ENCODE peak calls at places on chromosomes 12 and 14, in five cellular contexts. O is colonic mucosa, Z is heart right ventricle, S is mammary epithelial cell, U is A549. V is an unnamed sample.

GRCh38 chr12:52686063-52686462 is 5.9 kb upstream of the KRT1 start:
- DNase-seq in Z (no peak), S (no peak), O (peak), U (no peak), V (no peak)

GRCh38 chr12:128261757-128262156 is 5.2 kb upstream of the TMEM132C start:
- DNase-seq in O (no peak), S (no peak), Z (no peak), U (no peak), V (no peak)

GRCh38 chr12:19039515-19039914 is 90.0 kb upstream of the PLEKHA5 start:
- DNase-seq in O (no peak), S (no peak), Z (no peak), U (no peak), V (no peak)

GRCh38 chr12:104865080-104865479 is 93.0 kb downstream of the SLC41A2 start:
- DNase-seq in Z (no peak), O (no peak), S (peak), U (no peak), V (no peak)

GRCh38 chr12:13008741-13009380 is 8.8 kb upstream of the HEBP1 start:
- DNase-seq in Z (no peak), S (no peak), U (no peak), O (no peak), V (no peak)

GRCh38 chr12:95790912-95791849 is 617 bp upstream of the NTN4 start:
- DNase-seq in U (peak), Z (peak), O (peak), S (peak), V (peak)

GRCh38 chr14:75439989-75440388 is 12.2 kb downstream of the JDP2 start:
- DNase-seq in S (no peak), O (no peak), Z (no peak), U (no peak), V (no peak)

GRCh38 chr14:50830932-50831703 is at the start of gene NIN:
- DNase-seq in O (peak), S (peak), U (peak), Z (peak), V (peak)

GRCh38 chr12:118537481-118537917 is 161.1 kb downstream of the SUDS3 start:
- DNase-seq in O (no peak), U (no peak), S (no peak), Z (peak), V (no peak)

GRCh38 chr12:53207042-53207441 is at the start of gene ITGB7:
- DNase-seq in O (peak), U (no peak), Z (no peak), S (no peak), V (no peak)

GRCh38 chr12:94329366-94329765 is 130.3 kb downstream of the CEP83 start:
- DNase-seq in S (no peak), U (no peak), O (no peak), Z (no peak), V (no peak)

GRCh38 chr12:67107751-67108269 is 161.3 kb upstream of the CAND1 start:
- DNase-seq in U (no peak), Z (no peak), O (no peak), S (no peak), V (no peak)

GRCh38 chr14:60214003-60214402 is 35.0 kb upstream of the PPM1A start:
- DNase-seq in S (no peak), Z (no peak), O (no peak), U (no peak), V (no peak)

GRCh38 chr12:9751204-9752144 is 9.2 kb downstream of the CD69 start:
- DNase-seq in U (peak), O (no peak), S (peak), Z (no peak), V (peak)

GRCh38 chr12:121866331-121866730 is 7.7 kb upstream of the HPD start:
- DNase-seq in Z (no peak), U (no peak), S (no peak), O (no peak), V (no peak)

GRCh38 chr14:88995437-88996198 is 171.2 kb downstream of the TTC8 start:
- DNase-seq in Z (no peak), U (peak), S (peak), O (no peak), V (peak)

GRCh38 chr12:26803552-26803951 is 29.4 kb downstream of the ITPR2 start:
- DNase-seq in O (no peak), U (no peak), S (peak), Z (no peak), V (no peak)

GRCh38 chr12:2372735-2373134 is 319.9 kb downstream of the CACNA1C start:
- DNase-seq in U (no peak), Z (peak), S (no peak), O (no peak), V (no peak)

GRCh38 chr12:45502481-45502880 is 227.0 kb upstream of the ARID2 start:
- DNase-seq in S (no peak), O (no peak), Z (no peak), U (no peak), V (no peak)

GRCh38 chr12:110704231-110704630 is 15.3 kb upstream of the HVCN1 start:
- DNase-seq in U (no peak), Z (no peak), O (no peak), S (no peak), V (no peak)

GRCh38 chr12:38541849-38542248 is 225.3 kb downstream of the ALG10B start:
- DNase-seq in O (no peak), S (no peak), U (no peak), Z (no peak), V (no peak)

GRCh38 chr12:1357171-1357570 is 237.2 kb downstream of the FBXL14 start:
- DNase-seq in O (no peak), U (no peak), Z (no peak), S (no peak), V (no peak)

GRCh38 chr12:14989790-14990189 is 16.9 kb downstream of the PDE6H start:
- DNase-seq in S (no peak), U (no peak), O (no peak), Z (no peak), V (no peak)

GRCh38 chr14:77299776-77300175 is 20.9 kb downstream of the POMT2 start:
- DNase-seq in S (no peak), U (no peak), Z (no peak), O (peak), V (no peak)

GRCh38 chr12:112340983-112341840 is 41.0 kb downstream of the HECTD4 start:
- DNase-seq in S (no peak), Z (no peak), O (no peak), U (no peak), V (no peak)

GRCh38 chr12:114011711-114012110 is 45.6 kb upstream of the RBM19 start:
- DNase-seq in U (no peak), Z (no peak), O (no peak), S (no peak), V (no peak)

GRCh38 chr12:69851976-69852375 is 26.9 kb downstream of the MYRFL start:
- DNase-seq in U (no peak), S (peak), Z (no peak), O (no peak), V (no peak)

GRCh38 chr12:93173178-93173957 is 204.4 kb upstream of the NUDT4 start:
- DNase-seq in O (no peak), S (no peak), U (no peak), Z (no peak), V (no peak)

GRCh38 chr14:91732859-91733477 is 1.1 kb upstream of the CATSPERB start:
- DNase-seq in O (no peak), Z (no peak), U (no peak), S (no peak), V (no peak)

GRCh38 chr12:122021822-122022392 is at the start of gene BCL7A:
- DNase-seq in S (peak), O (peak), Z (peak), U (peak), V (peak)

GRCh38 chr12:57134949-57135348 is 6.7 kb downstream of the LRP1 start:
- DNase-seq in U (no peak), O (no peak), S (no peak), Z (no peak), V (no peak)

GRCh38 chr14:35213143-35213788 is 78.9 kb upstream of the PSMA6 start:
- DNase-seq in U (no peak), S (peak), Z (no peak), O (no peak), V (no peak)

GRCh38 chr14:64203366-64204006 is 90.7 kb downstream of the ESR2 start:
- DNase-seq in Z (no peak), U (no peak), S (no peak), O (no peak), V (no peak)
- H3K27ac ChIP-seq in Z (no peak), U (no peak), S (no peak), O (no peak), V (no peak)

DNA sequence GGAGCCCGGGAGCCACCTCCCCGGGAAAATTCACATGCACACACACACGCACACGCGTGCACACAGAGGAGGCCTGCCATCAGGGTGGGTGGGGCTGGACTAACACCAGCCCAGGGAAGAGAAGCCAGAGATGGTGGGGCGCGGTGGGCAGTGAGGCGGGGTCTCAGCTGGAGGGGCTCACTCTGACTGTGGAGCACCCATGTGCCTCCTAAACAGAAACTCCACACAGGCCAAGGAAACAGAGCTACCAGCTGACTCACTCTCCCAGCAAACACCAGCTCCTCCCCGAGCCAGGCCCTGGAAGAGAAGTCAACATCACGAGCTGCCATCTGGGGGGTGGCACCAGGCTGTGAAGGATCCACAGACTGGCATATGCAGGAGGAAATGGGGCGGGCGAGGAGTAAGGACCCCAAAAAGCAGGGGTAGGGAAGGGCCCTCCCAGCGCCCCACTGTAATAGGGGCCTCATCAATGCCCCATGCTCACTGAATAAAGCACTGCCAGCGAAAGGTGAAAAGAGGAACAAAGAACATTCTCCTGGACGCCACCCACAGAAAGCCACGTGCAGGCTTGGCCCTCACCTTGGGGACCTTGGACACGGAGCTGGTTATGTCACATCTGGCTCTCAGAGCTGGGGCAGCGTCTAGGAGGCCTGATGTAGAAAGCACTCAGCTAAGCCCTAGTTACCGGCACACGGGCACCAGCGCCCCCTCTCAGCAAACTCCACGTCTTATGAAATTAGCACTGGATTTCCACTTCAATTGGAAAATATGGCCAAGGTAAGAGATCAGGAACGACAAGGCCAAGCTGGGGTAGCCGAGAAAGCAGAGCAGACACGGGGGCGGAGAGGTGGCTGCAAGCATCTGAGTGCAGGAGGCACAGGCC is 8.4 kb upstream of the INF2 start:
- DNase-seq in O (peak), Z (no peak), S (peak), U (peak), V (peak)
- TF ChIP-seq CTCF in O (no peak), Z (no peak), S (peak), U (peak), V (no peak)

DNA sequence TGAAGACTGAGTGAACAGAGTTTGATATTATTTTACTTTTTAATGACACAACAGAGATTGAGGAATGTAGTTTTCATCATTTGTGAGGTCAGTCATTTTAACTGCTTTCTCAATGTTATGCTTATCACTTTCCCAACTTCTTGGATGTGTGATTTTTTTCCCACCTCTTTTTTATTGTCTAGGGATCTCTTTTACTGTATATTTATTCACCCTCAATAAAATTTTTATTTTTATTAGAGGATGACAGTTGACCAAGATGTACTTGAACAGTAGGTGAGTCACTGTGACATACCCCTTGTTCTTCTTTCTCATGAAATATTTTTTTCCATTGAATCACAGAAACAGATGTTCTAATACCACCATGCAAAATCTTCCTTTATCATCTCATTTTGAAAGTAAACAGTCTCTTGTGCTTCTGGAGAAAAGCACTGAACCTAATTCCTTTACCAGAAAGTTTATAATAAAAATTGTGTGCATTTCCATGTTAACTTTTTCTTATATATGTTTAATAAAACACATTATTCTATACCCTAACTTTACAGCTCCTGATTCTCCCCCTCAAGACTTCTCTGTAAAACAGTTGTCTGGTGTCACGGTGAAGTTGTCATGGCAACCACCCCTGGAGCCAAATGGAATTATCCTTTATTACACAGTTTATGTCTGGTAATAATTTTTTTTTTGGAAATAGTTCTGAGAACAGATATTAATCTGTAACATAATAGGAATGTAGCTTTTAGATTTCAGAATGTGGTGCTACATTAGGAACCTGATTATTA is 65.9 kb downstream of the PTPRQ start:
- DNase-seq in O (no peak), S (peak), U (no peak), Z (no peak), V (no peak)
- H3K27ac ChIP-seq in O (no peak), S (no peak), U (no peak), Z (no peak), V (no peak)

DNA sequence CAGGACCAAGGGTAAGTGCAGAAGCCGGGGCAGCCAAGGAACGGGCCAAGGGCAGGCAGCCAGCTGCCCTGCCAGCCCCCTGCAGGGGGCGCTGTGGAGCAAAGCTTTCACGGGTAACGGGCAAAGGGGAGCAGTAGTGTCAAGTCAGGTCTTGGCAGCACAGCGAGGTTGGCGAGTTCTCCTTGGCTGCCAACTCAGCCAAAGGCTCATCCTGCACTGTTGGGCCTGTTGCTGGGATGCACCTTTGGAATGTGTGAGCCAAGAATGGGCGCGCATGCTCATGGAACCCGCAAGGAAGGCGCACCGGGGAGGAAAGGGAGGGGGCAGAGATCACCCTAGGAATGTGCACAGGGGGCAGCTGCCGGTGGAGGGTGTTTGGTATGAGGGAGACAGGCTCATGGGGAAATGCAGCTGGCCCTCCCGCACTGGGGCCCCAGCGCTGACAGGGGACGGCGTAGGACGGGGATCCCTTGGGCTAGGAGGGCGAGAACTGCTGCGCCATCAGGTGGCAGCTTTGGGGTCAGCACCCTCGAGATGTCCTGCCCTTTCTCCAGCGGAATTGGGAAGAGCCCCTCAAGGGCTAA is 138.0 kb downstream of the ASCL4 start:
- DNase-seq in O (peak), Z (peak), S (peak), U (peak), V (peak)
- TF ChIP-seq CTCF in O (peak), Z (peak), S (peak), U (peak), V (peak)

GRCh38 chr12:132305991-132306884 is 23.2 kb downstream of the GALNT9 start:
- DNase-seq in O (no peak), U (no peak), S (no peak), Z (peak), V (no peak)
- H3K27ac ChIP-seq in O (no peak), U (no peak), S (no peak), Z (no peak), V (peak)

DNA sequence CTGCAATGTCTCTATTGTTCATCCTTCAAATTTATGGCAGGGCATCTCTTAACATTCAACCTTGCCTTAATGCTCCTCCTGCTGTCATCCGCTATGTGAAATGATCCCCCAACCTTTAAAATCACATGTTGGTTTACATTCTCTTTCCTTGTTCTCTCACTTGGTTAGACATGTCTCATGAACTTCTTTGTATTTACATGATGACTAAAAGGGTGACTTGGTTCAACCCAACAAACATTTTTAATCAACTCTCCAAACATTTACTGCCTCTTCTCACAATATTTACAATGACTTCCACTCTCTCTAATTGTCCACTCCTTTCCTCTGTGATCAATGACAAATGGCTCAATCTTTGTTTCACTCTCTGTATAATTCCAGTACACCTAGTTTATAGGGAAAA is 506.1 kb downstream of the NELL2 start:
- DNase-seq in O (no peak), S (no peak), Z (no peak), U (no peak), V (no peak)
- TF ChIP-seq CTCF in O (no peak), S (no peak), Z (no peak), U (no peak), V (no peak)

V was measured in RWPE1.